ENCODE peak calls at places on chromosome 20, in ten cellular contexts. P is tibial artery, A is H1, J is left lung, W is neural progenitor cell, R is IMR-90, Z is BE2C, K is suprapubic skin, C is psoas muscle, B is lower lobe of right lung. Y is an unnamed sample.

GRCh38 chr20:46025376-46025783 is 3.6 kb upstream of the SLC12A5 start:
- DNase-seq in P (no peak), Z (no peak), C (no peak), A (no peak), K (no peak), W (peak; percentile 27), B (no peak), J (no peak), R (no peak), Y (no peak)

GRCh38 chr20:35010405-35011192 is 54.9 kb downstream of the MYH7B start:
- DNase-seq in C (peak; percentile 11), K (no peak), B (no peak), P (peak; percentile 9), A (no peak), Z (no peak), W (no peak), R (no peak), J (no peak), Y (no peak)

GRCh38 chr20:815914-816606 is 17.5 kb upstream of the FAM110A start:
- DNase-seq in K (no peak), W (peak; percentile 85), R (peak; percentile 43), P (peak; percentile 40), Z (peak; percentile 43), J (peak; percentile 54), A (peak; percentile 82), C (peak; percentile 54), B (peak; percentile 68), Y (peak; percentile 51)

GRCh38 chr20:1808101-1808500 is 87.1 kb upstream of the SIRPA start:
- DNase-seq in Z (no peak), B (no peak), J (no peak), P (no peak), A (no peak), W (no peak), C (no peak), R (no peak), K (no peak), Y (no peak)

GRCh38 chr20:57977588-57977987 is 250.9 kb downstream of the ANKRD60 start:
- DNase-seq in J (no peak), K (no peak), B (no peak), W (no peak), R (no peak), A (no peak), Z (no peak), P (no peak), C (no peak), Y (no peak)

GRCh38 chr20:13037727-13038126 is 29.0 kb downstream of the SPTLC3 start:
- DNase-seq in W (no peak), A (no peak), B (no peak), Z (no peak), K (no peak), P (no peak), C (no peak), J (no peak), R (peak; percentile 22), Y (no peak)

GRCh38 chr20:25402583-25402982 is 4.9 kb upstream of the GINS1 start:
- DNase-seq in B (no peak), P (no peak), A (no peak), R (no peak), W (peak; percentile 40), J (no peak), C (no peak), K (no peak), Z (no peak), Y (no peak)

GRCh38 chr20:6420336-6420735 is 297.5 kb upstream of the FERMT1 start:
- DNase-seq in A (no peak), C (no peak), P (no peak), K (no peak), B (no peak), J (no peak), Z (no peak), R (peak; percentile 13), W (no peak), Y (no peak)

GRCh38 chr20:43736588-43737091 is 9.8 kb upstream of the GTSF1L start:
- DNase-seq in Z (no peak), B (no peak), K (no peak), J (no peak), P (no peak), W (peak; percentile 76), C (no peak), R (peak; percentile 10), A (no peak), Y (no peak)

GRCh38 chr20:61354501-61354900 is 102.4 kb downstream of the CDH4 start:
- DNase-seq in Z (no peak), A (no peak), J (no peak), P (no peak), R (no peak), C (no peak), B (no peak), K (no peak), W (no peak), Y (no peak)

GRCh38 chr20:4829494-4830211 is 107.9 kb downstream of the PRND start:
- DNase-seq in J (no peak), R (no peak), W (no peak), P (peak; percentile 56), Z (no peak), K (no peak), C (no peak), A (peak; percentile 33), B (no peak), Y (no peak)

GRCh38 chr20:16747291-16747811 is 807 bp upstream of the OTOR start:
- DNase-seq in W (no peak), A (no peak), C (no peak), K (no peak), R (no peak), Z (no peak), B (no peak), P (no peak), J (peak; percentile 37), Y (no peak)

GRCh38 chr20:45919536-45919933 is 7.6 kb upstream of the PLTP start:
- DNase-seq in K (no peak), J (peak; percentile 62), W (no peak), R (peak; percentile 94), C (peak; percentile 75), B (no peak), A (no peak), Z (no peak), P (peak; percentile 85), Y (peak; percentile 90)

GRCh38 chr20:6711950-6712634 is 55.4 kb upstream of the BMP2 start:
- DNase-seq in J (peak; percentile 78), C (no peak), W (no peak), A (no peak), K (no peak), Z (no peak), B (peak; percentile 63), P (peak; percentile 38), R (no peak), Y (no peak)

GRCh38 chr20:61112515-61112914 is 139.5 kb upstream of the CDH4 start:
- DNase-seq in K (no peak), J (no peak), R (peak; percentile 12), C (no peak), P (no peak), Z (no peak), B (no peak), A (no peak), W (no peak), Y (no peak)

GRCh38 chr20:16368645-16369292 is 204.5 kb downstream of the KIF16B start:
- DNase-seq in C (no peak), R (peak; percentile 78), K (no peak), P (no peak), J (no peak), Z (no peak), W (no peak), A (no peak), B (no peak), Y (no peak)

GRCh38 chr20:8535403-8536003 is 403.4 kb downstream of the PLCB1 start:
- DNase-seq in Z (peak; percentile 39), J (no peak), R (no peak), C (no peak), B (no peak), P (no peak), A (no peak), K (no peak), W (peak; percentile 32), Y (no peak)

GRCh38 chr20:57594092-57594911 is 25.9 kb downstream of the ZBP1 start:
- DNase-seq in R (peak; percentile 8), P (no peak), B (peak; percentile 74), J (peak; percentile 33), W (peak; percentile 76), Z (peak; percentile 72), K (no peak), A (peak; percentile 93), C (peak; percentile 44), Y (peak; percentile 35)

GRCh38 chr20:3158968-3159431 is 665 bp downstream of the FASTKD5 start:
- DNase-seq in J (no peak), B (no peak), W (peak; percentile 58), P (no peak), K (no peak), A (no peak), R (peak; percentile 25), C (no peak), Z (no peak), Y (no peak)
- H3K4me3 ChIP-seq in J (peak overlapping the region; percentile 96), B (peak overlapping the region; percentile 99), W (peak overlapping the region; percentile 82), P (peak overlapping the region; percentile 83), K (peak overlapping the region; percentile 98), A (peak overlapping the region; percentile 89), R (peak overlapping the region; percentile 82), C (peak overlapping the region; percentile 100), Z (peak overlapping the region; percentile 99), Y (peak overlapping the region; percentile 95)

DNA sequence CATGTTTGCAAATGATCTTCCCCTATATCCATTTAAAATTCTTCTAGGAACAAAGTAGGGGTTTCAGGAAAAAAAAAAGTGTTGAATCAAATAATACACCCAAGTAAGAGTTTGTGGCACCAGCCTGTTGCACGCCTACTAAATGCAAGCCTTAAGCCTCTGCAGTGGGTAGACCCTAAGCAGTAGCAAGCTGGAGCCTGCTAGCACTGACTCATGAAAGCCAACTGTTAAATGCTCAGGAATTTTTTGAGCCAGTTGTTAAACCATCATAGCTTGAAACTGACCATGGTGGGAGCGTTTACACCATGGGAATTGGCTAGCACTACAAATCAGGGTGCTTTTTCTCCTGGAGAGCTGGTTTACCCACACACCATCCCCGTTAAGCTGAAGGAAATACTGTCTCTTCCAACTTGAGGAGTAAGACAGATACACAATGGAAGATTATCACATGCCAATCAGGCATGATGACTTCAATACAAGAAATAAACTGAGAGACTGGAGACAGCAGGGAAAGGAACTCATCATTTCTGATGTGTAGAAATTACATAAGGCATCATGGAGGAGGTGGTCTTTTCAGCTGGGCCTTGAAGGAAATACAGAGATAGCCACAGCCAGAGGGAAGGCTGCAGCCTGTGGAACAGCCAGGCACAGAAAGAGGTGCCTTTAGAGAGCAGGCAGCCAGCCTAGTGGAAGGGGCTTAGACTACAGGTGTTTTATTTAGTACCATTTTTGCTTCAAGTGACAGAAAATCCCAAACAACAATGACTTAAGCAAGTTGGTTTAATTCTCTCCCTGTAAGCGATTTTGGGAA is 110.8 kb downstream of the SNX5 start:
- DNase-seq in B (no peak), P (no peak), J (no peak), A (no peak), C (no peak), Z (no peak), W (no peak), R (no peak), K (peak; percentile 9), Y (no peak)
- H3K4me1 ChIP-seq in B (peaks cover 13% of the 10 kb centered on the region), P (peaks cover 6% of the 10 kb centered on the region), J (peaks cover 6% of the 10 kb centered on the region), A (peaks cover 11% of the 10 kb centered on the region), C (peaks cover 11% of the 10 kb centered on the region), Z (no peaks in the 10 kb centered on the region), W (no peaks in the 10 kb centered on the region), R (peaks cover 2% of the 10 kb centered on the region), K (peaks cover 18% of the 10 kb centered on the region), Y (peaks cover 22% of the 10 kb centered on the region)

GRCh38 chr20:51700809-51701285 is 67.3 kb downstream of the ATP9A start:
- DNase-seq in K (no peak), R (peak; percentile 45), W (peak; percentile 61), C (no peak), B (no peak), Z (peak; percentile 31), A (no peak), J (no peak), P (no peak), Y (no peak)
- TF ChIP-seq CTCF in K (peak; percentile 37), R (peak; percentile 61), W (peak; percentile 62), C (peak; percentile 55), B (peak; percentile 62), Z (peak; percentile 88), A (no peak), J (peak; percentile 64), P (peak; percentile 70), Y (peak; percentile 66)

GRCh38 chr20:33936651-33937050 is 57.1 kb upstream of the RALY start:
- DNase-seq in W (no peak), C (no peak), B (no peak), A (no peak), R (no peak), P (no peak), K (no peak), J (no peak), Z (no peak), Y (no peak)
- H3K4me3 ChIP-seq in W (no peak overlapping the region), C (no peak overlapping the region), B (no peak overlapping the region), A (no peak overlapping the region), R (no peak overlapping the region), P (no peak overlapping the region), K (no peak overlapping the region), J (no peak overlapping the region), Z (no peak overlapping the region), Y (no peak overlapping the region)

Y was measured in heart right ventricle.